ENCODE peak calls at places on chromosomes 16 and 17, in six cellular contexts. R is activated T-helper 1 cell treated with anti-CD3 and anti-CD28 coated beads, Interleukin-12 subunit alpha, Interleukin-12 subunit beta, Interleukin-2, Interleukin-4 antibody, amounts not matched to agents 30 ng/mL and 10 ng/mL and 1 ng/mL, durations not matched to agents 14 hours and 24 hours and 36 hours; U is fibroblast of pulmonary artery; M is amygdala; V is ovary; Y is posterior cingulate gyrus. G is an unnamed sample.

GRCh38 chr16:79605999-79606398 is 5.5 kb upstream of the MAF start:
- DNase-seq in R (no peak), U (no peak), M (peak), V (no peak), Y (peak), G (no peak)

GRCh38 chr17:30095507-30096244 is 20.9 kb upstream of the NSRP1 start:
- DNase-seq in R (no peak), U (peak), M (no peak), V (no peak), Y (no peak), G (peak)

GRCh38 chr16:56547120-56547948 is 17.5 kb upstream of the MT4 start:
- DNase-seq in R (no peak), U (peak), M (peak), V (no peak), Y (peak), G (peak)

GRCh38 chr16:16150117-16150877 is 73.0 kb downstream of the ABCC6 start:
- DNase-seq in R (no peak), U (peak), M (peak), V (peak), Y (peak), G (peak)

GRCh38 chr16:11869657-11870228 is 18.4 kb upstream of the RSL1D1 start:
- DNase-seq in R (no peak), U (no peak), M (no peak), V (no peak), Y (no peak), G (no peak)

GRCh38 chr16:69064164-69064563 is 41.3 kb upstream of the HAS3 start:
- DNase-seq in R (no peak), U (no peak), M (no peak), V (no peak), Y (no peak), G (no peak)

GRCh38 chr17:17419621-17420020 is 57.2 kb upstream of the MED9 start:
- DNase-seq in R (no peak), U (no peak), M (peak), V (no peak), Y (peak), G (no peak)

GRCh38 chr17:12571606-12572005 is 94.1 kb upstream of the MYOCD start:
- DNase-seq in R (no peak), U (no peak), M (no peak), V (no peak), Y (no peak), G (no peak)

GRCh38 chr16:86772671-86773338 is 194.5 kb downstream of the FOXL1 start:
- DNase-seq in R (no peak), U (peak), M (no peak), V (no peak), Y (no peak), G (no peak)

GRCh38 chr16:11630230-11631056 is 37.8 kb upstream of the SNN start:
- DNase-seq in R (no peak), U (no peak), M (no peak), V (no peak), Y (no peak), G (no peak)

GRCh38 chr17:7706631-7707354 is 1.8 kb downstream of the EFNB3 start:
- DNase-seq in R (no peak), U (no peak), M (no peak), V (no peak), Y (no peak), G (no peak)

GRCh38 chr17:12070561-12070960 is 49.9 kb downstream of the MAP2K4 start:
- DNase-seq in R (no peak), U (peak), M (no peak), V (no peak), Y (no peak), G (no peak)

GRCh38 chr17:77466596-77467223 is 325.9 kb downstream of the SEC14L1 start:
- DNase-seq in R (no peak), U (no peak), M (no peak), V (no peak), Y (no peak), G (no peak)

GRCh38 chr16:49576173-49576494 is 202.5 kb downstream of the C16orf78 start:
- DNase-seq in R (no peak), U (no peak), M (no peak), V (no peak), Y (no peak), G (no peak)

GRCh38 chr17:78828470-78829185 is 12.0 kb downstream of the USP36 start:
- DNase-seq in R (no peak), U (peak), M (no peak), V (no peak), Y (no peak), G (no peak)

GRCh38 chr16:23999663-24000062 is 163.9 kb downstream of the PRKCB start:
- DNase-seq in R (no peak), U (no peak), M (no peak), V (no peak), Y (no peak), G (no peak)

GRCh38 chr16:66741131-66741900 is 10.1 kb downstream of the DYNC1LI2 start:
- DNase-seq in R (no peak), U (peak), M (peak), V (peak), Y (peak), G (peak)

GRCh38 chr17:81939881-81940385 is 2.8 kb upstream of the PYCR1 start:
- DNase-seq in R (no peak), U (no peak), M (peak), V (peak), Y (peak), G (no peak)

GRCh38 chr17:1565860-1566259 is 3.3 kb upstream of the PITPNA start:
- DNase-seq in R (no peak), U (no peak), M (no peak), V (no peak), Y (no peak), G (no peak)

GRCh38 chr17:28661635-28662526 is at the start of the genes SDF2 and SUPT6H:
- DNase-seq in R (peak), U (peak), M (peak), V (peak), Y (peak), G (peak)

GRCh38 chr17:68512967-68513474 is 791 bp downstream of the PRKAR1A start:
- DNase-seq in R (peak), U (peak), M (no peak), V (no peak), Y (no peak), G (no peak)

GRCh38 chr17:33751702-33752065 is 458.6 kb upstream of the ASIC2 start:
- DNase-seq in R (no peak), U (no peak), M (no peak), V (no peak), Y (no peak), G (no peak)

GRCh38 chr17:68089881-68090280 is 54.3 kb downstream of the KPNA2 start:
- DNase-seq in R (no peak), U (peak), M (no peak), V (no peak), Y (no peak), G (no peak)

GRCh38 chr16:52521570-52521969 is 25.4 kb downstream of the TOX3 start:
- DNase-seq in R (no peak), U (no peak), M (no peak), V (no peak), Y (no peak), G (no peak)

GRCh38 chr16:11390573-11391495 is 45.6 kb downstream of the RMI2 start:
- DNase-seq in R (no peak), U (no peak), M (no peak), V (no peak), Y (no peak), G (no peak)

GRCh38 chr16:71746442-71747046 is 22.0 kb upstream of the PHLPP2 start:
- DNase-seq in R (no peak), U (peak), M (no peak), V (no peak), Y (no peak), G (no peak)

GRCh38 chr17:74545456-74546230 is at the start of gene CD300C:
- DNase-seq in R (no peak), U (no peak), M (no peak), V (no peak), Y (no peak), G (no peak)

GRCh38 chr16:22098538-22099255 is 6.4 kb downstream of the VWA3A start:
- DNase-seq in R (peak), U (peak), M (no peak), V (no peak), Y (no peak), G (no peak)

GRCh38 chr17:8117980-8118768 is at the start of gene ALOXE3:
- DNase-seq in R (no peak), U (peak), M (peak), V (peak), Y (peak), G (no peak)

GRCh38 chr16:8996891-8997290 is 33.2 kb upstream of the USP7 start:
- DNase-seq in R (no peak), U (peak), M (peak), V (no peak), Y (no peak), G (no peak)

GRCh38 chr17:29045026-29045425 is 2.1 kb downstream of the PIPOX start:
- DNase-seq in R (no peak), U (no peak), M (no peak), V (no peak), Y (no peak), G (no peak)

GRCh38 chr17:63881935-63882601 is at the start of gene GH2:
- DNase-seq in R (peak), U (peak), M (no peak), V (peak), Y (peak), G (no peak)

GRCh38 chr17:39408360-39408759 is 6.9 kb upstream of the FBXL20 start:
- DNase-seq in R (no peak), U (no peak), M (no peak), V (no peak), Y (no peak), G (no peak)

G was measured in head of caudate nucleus.